ENCODE peak calls at places on chromosomes 7 and 10, in five cellular contexts. One of them, this sample, is unnamed.

GRCh38 chr10:2279666-2280065 is 542.3 kb upstream of the ADARB2 start:
- DNase-seq in amniotic stem cell: no peak
- DNase-seq in naive B cell: no peak
- DNase-seq in heart right ventricle: no peak
- DNase-seq in HTR-8/SVneo: no peak
- DNase-seq in this sample: no peak

GRCh38 chr7:2190531-2190930 is 42.2 kb downstream of the MAD1L1 start:
- DNase-seq in amniotic stem cell: no peak
- DNase-seq in naive B cell: no peak
- DNase-seq in heart right ventricle: no peak
- DNase-seq in HTR-8/SVneo: peak
- DNase-seq in this sample: no peak

GRCh38 chr7:112800486-112800885 is 10.3 kb upstream of the TMEM168 start:
- DNase-seq in amniotic stem cell: no peak
- DNase-seq in naive B cell: no peak
- DNase-seq in heart right ventricle: no peak
- DNase-seq in HTR-8/SVneo: no peak
- DNase-seq in this sample: no peak

GRCh38 chr10:105195831-105196230 is 554.7 kb downstream of the SORCS3 start:
- DNase-seq in amniotic stem cell: no peak
- DNase-seq in naive B cell: no peak
- DNase-seq in heart right ventricle: no peak
- DNase-seq in HTR-8/SVneo: no peak
- DNase-seq in this sample: no peak

GRCh38 chr10:131891929-131892816 is 8.6 kb upstream of the PPP2R2D start:
- DNase-seq in amniotic stem cell: no peak
- DNase-seq in naive B cell: no peak
- DNase-seq in heart right ventricle: no peak
- DNase-seq in HTR-8/SVneo: no peak
- DNase-seq in this sample: no peak

GRCh38 chr7:69199048-69199447 is 399.2 kb upstream of the AUTS2 start:
- DNase-seq in amniotic stem cell: no peak
- DNase-seq in naive B cell: peak
- DNase-seq in heart right ventricle: no peak
- DNase-seq in HTR-8/SVneo: no peak
- DNase-seq in this sample: no peak

GRCh38 chr7:142323706-142324105 is 65.8 kb upstream of the PRSS58 start:
- DNase-seq in amniotic stem cell: no peak
- DNase-seq in naive B cell: no peak
- DNase-seq in heart right ventricle: peak
- DNase-seq in HTR-8/SVneo: no peak
- DNase-seq in this sample: no peak

GRCh38 chr7:107946451-107946850 is 55.5 kb downstream of the DLD start:
- DNase-seq in amniotic stem cell: no peak
- DNase-seq in naive B cell: no peak
- DNase-seq in heart right ventricle: no peak
- DNase-seq in HTR-8/SVneo: no peak
- DNase-seq in this sample: no peak

GRCh38 chr7:65798111-65799075 is 74.5 kb upstream of the VKORC1L1 start:
- DNase-seq in amniotic stem cell: no peak
- DNase-seq in naive B cell: no peak
- DNase-seq in heart right ventricle: no peak
- DNase-seq in HTR-8/SVneo: no peak
- DNase-seq in this sample: no peak

GRCh38 chr7:101319401-101319800 is 2.2 kb downstream of the IFT22 start:
- DNase-seq in amniotic stem cell: no peak
- DNase-seq in naive B cell: no peak
- DNase-seq in heart right ventricle: no peak
- DNase-seq in HTR-8/SVneo: no peak
- DNase-seq in this sample: no peak

GRCh38 chr10:78571286-78571685 is 497.5 kb upstream of the ZMIZ1 start:
- DNase-seq in amniotic stem cell: no peak
- DNase-seq in naive B cell: no peak
- DNase-seq in heart right ventricle: no peak
- DNase-seq in HTR-8/SVneo: no peak
- DNase-seq in this sample: no peak

GRCh38 chr7:123871998-123872867 is 27.3 kb downstream of the HYAL4 start:
- DNase-seq in amniotic stem cell: no peak
- DNase-seq in naive B cell: no peak
- DNase-seq in heart right ventricle: peak
- DNase-seq in HTR-8/SVneo: peak
- DNase-seq in this sample: peak

GRCh38 chr7:44062903-44063295 is 2.5 kb downstream of the PGAM2 start:
- DNase-seq in amniotic stem cell: no peak
- DNase-seq in naive B cell: no peak
- DNase-seq in heart right ventricle: no peak
- DNase-seq in HTR-8/SVneo: no peak
- DNase-seq in this sample: no peak

GRCh38 chr10:110535958-110536891 is 31.3 kb upstream of the SMC3 start:
- DNase-seq in amniotic stem cell: no peak
- DNase-seq in naive B cell: peak
- DNase-seq in heart right ventricle: no peak
- DNase-seq in HTR-8/SVneo: peak
- DNase-seq in this sample: peak

GRCh38 chr10:14781763-14782162 is 7.1 kb upstream of the FAM107B start:
- DNase-seq in amniotic stem cell: no peak
- DNase-seq in naive B cell: no peak
- DNase-seq in heart right ventricle: no peak
- DNase-seq in HTR-8/SVneo: no peak
- DNase-seq in this sample: no peak

GRCh38 chr7:111091623-111092370 is 870 bp downstream of the LRRN3 start:
- DNase-seq in amniotic stem cell: no peak
- DNase-seq in naive B cell: no peak
- DNase-seq in heart right ventricle: no peak
- DNase-seq in HTR-8/SVneo: no peak
- DNase-seq in this sample: no peak

GRCh38 chr7:40865441-40866233 is 730.8 kb downstream of the SUGCT start:
- DNase-seq in amniotic stem cell: no peak
- DNase-seq in naive B cell: no peak
- DNase-seq in heart right ventricle: no peak
- DNase-seq in HTR-8/SVneo: no peak
- DNase-seq in this sample: no peak